ENCODE peak calls at places on chromosomes 13 and 19, in ten cellular contexts. One of them, this sample, is unnamed.

GRCh38 chr19:16571689-16572331 is 405 bp downstream of the SLC35E1 start:
- DNase-seq in CD8-positive, alpha-beta T cell: no peak
- DNase-seq in heart left ventricle: no peak
- DNase-seq in T follicular helper cell: no peak
- DNase-seq in GM04503: no peak
- DNase-seq in WTC11: peak
- DNase-seq in mucosa of descending colon: no peak
- DNase-seq in bronchial epithelial cell: peak
- DNase-seq in stimulated activated CD8-positive, alpha-beta memory T cell treated with anti-CD3 and anti-CD28 coated beads, Interleukin-2, amount 100 ng/mL, for 48 hours: no peak
- DNase-seq in naive B cell: no peak
- DNase-seq in this sample: peak

GRCh38 chr13:64457976-64458375 is 2772.2 kb downstream of the PCDH9 start:
- DNase-seq in CD8-positive, alpha-beta T cell: no peak
- DNase-seq in stimulated activated CD8-positive, alpha-beta memory T cell treated with anti-CD3 and anti-CD28 coated beads, Interleukin-2, amount 100 ng/mL, for 48 hours: no peak
- DNase-seq in GM04503: no peak
- DNase-seq in T follicular helper cell: no peak
- DNase-seq in naive B cell: no peak
- DNase-seq in bronchial epithelial cell: no peak
- DNase-seq in heart left ventricle: no peak
- DNase-seq in mucosa of descending colon: no peak
- DNase-seq in WTC11: no peak
- DNase-seq in this sample: no peak

GRCh38 chr19:38209152-38209551 is 14.9 kb downstream of the DPF1 start:
- DNase-seq in T follicular helper cell: no peak
- DNase-seq in stimulated activated CD8-positive, alpha-beta memory T cell treated with anti-CD3 and anti-CD28 coated beads, Interleukin-2, amount 100 ng/mL, for 48 hours: no peak
- DNase-seq in naive B cell: no peak
- DNase-seq in GM04503: no peak
- DNase-seq in WTC11: no peak
- DNase-seq in heart left ventricle: no peak
- DNase-seq in mucosa of descending colon: no peak
- DNase-seq in CD8-positive, alpha-beta T cell: no peak
- DNase-seq in bronchial epithelial cell: no peak
- DNase-seq in this sample: no peak

GRCh38 chr13:37701972-37702371 is 103.4 kb upstream of the POSTN start:
- DNase-seq in WTC11: no peak
- DNase-seq in T follicular helper cell: no peak
- DNase-seq in CD8-positive, alpha-beta T cell: no peak
- DNase-seq in mucosa of descending colon: no peak
- DNase-seq in naive B cell: no peak
- DNase-seq in bronchial epithelial cell: peak
- DNase-seq in stimulated activated CD8-positive, alpha-beta memory T cell treated with anti-CD3 and anti-CD28 coated beads, Interleukin-2, amount 100 ng/mL, for 48 hours: no peak
- DNase-seq in GM04503: peak
- DNase-seq in heart left ventricle: no peak
- DNase-seq in this sample: peak

GRCh38 chr19:14525729-14526128 is 3.7 kb upstream of the TECR start:
- DNase-seq in T follicular helper cell: no peak
- DNase-seq in bronchial epithelial cell: peak
- DNase-seq in CD8-positive, alpha-beta T cell: no peak
- DNase-seq in heart left ventricle: no peak
- DNase-seq in stimulated activated CD8-positive, alpha-beta memory T cell treated with anti-CD3 and anti-CD28 coated beads, Interleukin-2, amount 100 ng/mL, for 48 hours: no peak
- DNase-seq in naive B cell: no peak
- DNase-seq in mucosa of descending colon: no peak
- DNase-seq in WTC11: no peak
- DNase-seq in GM04503: no peak
- DNase-seq in this sample: no peak

GRCh38 chr13:99655351-99656091 is 154.2 kb downstream of the TM9SF2 start:
- DNase-seq in heart left ventricle: no peak
- DNase-seq in mucosa of descending colon: no peak
- DNase-seq in bronchial epithelial cell: peak
- DNase-seq in GM04503: no peak
- DNase-seq in stimulated activated CD8-positive, alpha-beta memory T cell treated with anti-CD3 and anti-CD28 coated beads, Interleukin-2, amount 100 ng/mL, for 48 hours: peak
- DNase-seq in T follicular helper cell: no peak
- DNase-seq in WTC11: no peak
- DNase-seq in naive B cell: no peak
- DNase-seq in CD8-positive, alpha-beta T cell: no peak
- DNase-seq in this sample: peak

GRCh38 chr19:708154-709141 is at the start of gene PALM:
- DNase-seq in naive B cell: no peak
- DNase-seq in T follicular helper cell: no peak
- DNase-seq in CD8-positive, alpha-beta T cell: no peak
- DNase-seq in heart left ventricle: peak
- DNase-seq in mucosa of descending colon: no peak
- DNase-seq in stimulated activated CD8-positive, alpha-beta memory T cell treated with anti-CD3 and anti-CD28 coated beads, Interleukin-2, amount 100 ng/mL, for 48 hours: no peak
- DNase-seq in GM04503: no peak
- DNase-seq in WTC11: peak
- DNase-seq in bronchial epithelial cell: no peak
- DNase-seq in this sample: peak

GRCh38 chr19:3046621-3047306 is 15.5 kb downstream of the TLE5 start:
- DNase-seq in stimulated activated CD8-positive, alpha-beta memory T cell treated with anti-CD3 and anti-CD28 coated beads, Interleukin-2, amount 100 ng/mL, for 48 hours: no peak
- DNase-seq in T follicular helper cell: no peak
- DNase-seq in WTC11: no peak
- DNase-seq in mucosa of descending colon: no peak
- DNase-seq in CD8-positive, alpha-beta T cell: no peak
- DNase-seq in bronchial epithelial cell: no peak
- DNase-seq in heart left ventricle: no peak
- DNase-seq in naive B cell: no peak
- DNase-seq in GM04503: no peak
- DNase-seq in this sample: no peak

GRCh38 chr13:95457294-95457693 is 95.2 kb upstream of the CLDN10 start:
- DNase-seq in naive B cell: no peak
- DNase-seq in T follicular helper cell: no peak
- DNase-seq in bronchial epithelial cell: no peak
- DNase-seq in heart left ventricle: no peak
- DNase-seq in stimulated activated CD8-positive, alpha-beta memory T cell treated with anti-CD3 and anti-CD28 coated beads, Interleukin-2, amount 100 ng/mL, for 48 hours: no peak
- DNase-seq in mucosa of descending colon: no peak
- DNase-seq in WTC11: no peak
- DNase-seq in GM04503: no peak
- DNase-seq in CD8-positive, alpha-beta T cell: no peak
- DNase-seq in this sample: no peak

GRCh38 chr13:111909971-111910671 is 156.8 kb upstream of the SOX1 start:
- DNase-seq in GM04503: no peak
- DNase-seq in mucosa of descending colon: no peak
- DNase-seq in heart left ventricle: peak
- DNase-seq in bronchial epithelial cell: no peak
- DNase-seq in CD8-positive, alpha-beta T cell: peak
- DNase-seq in stimulated activated CD8-positive, alpha-beta memory T cell treated with anti-CD3 and anti-CD28 coated beads, Interleukin-2, amount 100 ng/mL, for 48 hours: no peak
- DNase-seq in T follicular helper cell: no peak
- DNase-seq in WTC11: no peak
- DNase-seq in naive B cell: no peak
- DNase-seq in this sample: no peak

GRCh38 chr13:46523972-46524737 is 28.8 kb upstream of the LRCH1 start:
- DNase-seq in WTC11: no peak
- DNase-seq in naive B cell: no peak
- DNase-seq in GM04503: no peak
- DNase-seq in stimulated activated CD8-positive, alpha-beta memory T cell treated with anti-CD3 and anti-CD28 coated beads, Interleukin-2, amount 100 ng/mL, for 48 hours: no peak
- DNase-seq in heart left ventricle: no peak
- DNase-seq in bronchial epithelial cell: no peak
- DNase-seq in CD8-positive, alpha-beta T cell: no peak
- DNase-seq in T follicular helper cell: no peak
- DNase-seq in mucosa of descending colon: no peak
- DNase-seq in this sample: peak

GRCh38 chr13:59103004-59103768 is 1060.5 kb downstream of the DIAPH3 start:
- DNase-seq in bronchial epithelial cell: no peak
- DNase-seq in GM04503: no peak
- DNase-seq in CD8-positive, alpha-beta T cell: no peak
- DNase-seq in mucosa of descending colon: no peak
- DNase-seq in heart left ventricle: no peak
- DNase-seq in T follicular helper cell: no peak
- DNase-seq in naive B cell: no peak
- DNase-seq in WTC11: no peak
- DNase-seq in stimulated activated CD8-positive, alpha-beta memory T cell treated with anti-CD3 and anti-CD28 coated beads, Interleukin-2, amount 100 ng/mL, for 48 hours: no peak
- DNase-seq in this sample: no peak

GRCh38 chr19:11324748-11325389 is 14.6 kb downstream of the RAB3D start:
- DNase-seq in WTC11: no peak
- DNase-seq in bronchial epithelial cell: no peak
- DNase-seq in T follicular helper cell: no peak
- DNase-seq in CD8-positive, alpha-beta T cell: no peak
- DNase-seq in mucosa of descending colon: no peak
- DNase-seq in GM04503: no peak
- DNase-seq in naive B cell: no peak
- DNase-seq in heart left ventricle: no peak
- DNase-seq in stimulated activated CD8-positive, alpha-beta memory T cell treated with anti-CD3 and anti-CD28 coated beads, Interleukin-2, amount 100 ng/mL, for 48 hours: no peak
- DNase-seq in this sample: no peak

GRCh38 chr19:40507892-40508291 is 41.1 kb downstream of the SPTBN4 start:
- DNase-seq in GM04503: no peak
- DNase-seq in heart left ventricle: no peak
- DNase-seq in CD8-positive, alpha-beta T cell: no peak
- DNase-seq in T follicular helper cell: no peak
- DNase-seq in naive B cell: no peak
- DNase-seq in mucosa of descending colon: no peak
- DNase-seq in WTC11: no peak
- DNase-seq in bronchial epithelial cell: no peak
- DNase-seq in stimulated activated CD8-positive, alpha-beta memory T cell treated with anti-CD3 and anti-CD28 coated beads, Interleukin-2, amount 100 ng/mL, for 48 hours: no peak
- DNase-seq in this sample: no peak

GRCh38 chr13:34364633-34365032 is 546.7 kb downstream of the RFC3 start:
- DNase-seq in mucosa of descending colon: no peak
- DNase-seq in naive B cell: no peak
- DNase-seq in bronchial epithelial cell: peak
- DNase-seq in CD8-positive, alpha-beta T cell: no peak
- DNase-seq in heart left ventricle: no peak
- DNase-seq in T follicular helper cell: no peak
- DNase-seq in GM04503: no peak
- DNase-seq in stimulated activated CD8-positive, alpha-beta memory T cell treated with anti-CD3 and anti-CD28 coated beads, Interleukin-2, amount 100 ng/mL, for 48 hours: no peak
- DNase-seq in WTC11: no peak
- DNase-seq in this sample: no peak

GRCh38 chr13:93963266-93964131 is 516.0 kb downstream of the DCT start:
- DNase-seq in CD8-positive, alpha-beta T cell: no peak
- DNase-seq in stimulated activated CD8-positive, alpha-beta memory T cell treated with anti-CD3 and anti-CD28 coated beads, Interleukin-2, amount 100 ng/mL, for 48 hours: no peak
- DNase-seq in T follicular helper cell: no peak
- DNase-seq in heart left ventricle: no peak
- DNase-seq in mucosa of descending colon: no peak
- DNase-seq in bronchial epithelial cell: peak
- DNase-seq in naive B cell: no peak
- DNase-seq in WTC11: no peak
- DNase-seq in GM04503: peak
- DNase-seq in this sample: peak

GRCh38 chr19:53906211-53907192 is 2.6 kb upstream of the CACNG7 start:
- DNase-seq in stimulated activated CD8-positive, alpha-beta memory T cell treated with anti-CD3 and anti-CD28 coated beads, Interleukin-2, amount 100 ng/mL, for 48 hours: peak
- DNase-seq in bronchial epithelial cell: no peak
- DNase-seq in WTC11: peak
- DNase-seq in mucosa of descending colon: peak
- DNase-seq in T follicular helper cell: peak
- DNase-seq in naive B cell: peak
- DNase-seq in CD8-positive, alpha-beta T cell: peak
- DNase-seq in heart left ventricle: peak
- DNase-seq in GM04503: no peak
- DNase-seq in this sample: peak

GRCh38 chr13:36858285-36858684 is 39.3 kb downstream of the RFXAP start:
- DNase-seq in GM04503: peak
- DNase-seq in stimulated activated CD8-positive, alpha-beta memory T cell treated with anti-CD3 and anti-CD28 coated beads, Interleukin-2, amount 100 ng/mL, for 48 hours: no peak
- DNase-seq in T follicular helper cell: no peak
- DNase-seq in WTC11: no peak
- DNase-seq in naive B cell: no peak
- DNase-seq in heart left ventricle: no peak
- DNase-seq in CD8-positive, alpha-beta T cell: no peak
- DNase-seq in mucosa of descending colon: peak
- DNase-seq in bronchial epithelial cell: peak
- DNase-seq in this sample: peak

GRCh38 chr19:46016426-46017094 is 6.3 kb downstream of the PGLYRP1 start:
- DNase-seq in naive B cell: peak
- DNase-seq in GM04503: no peak
- DNase-seq in mucosa of descending colon: peak
- DNase-seq in heart left ventricle: peak
- DNase-seq in WTC11: peak
- DNase-seq in CD8-positive, alpha-beta T cell: peak
- DNase-seq in bronchial epithelial cell: peak
- DNase-seq in stimulated activated CD8-positive, alpha-beta memory T cell treated with anti-CD3 and anti-CD28 coated beads, Interleukin-2, amount 100 ng/mL, for 48 hours: peak
- DNase-seq in T follicular helper cell: peak
- DNase-seq in this sample: peak

GRCh38 chr19:30425885-30426838 is 54.0 kb downstream of the ZNF536 start:
- DNase-seq in mucosa of descending colon: no peak
- DNase-seq in stimulated activated CD8-positive, alpha-beta memory T cell treated with anti-CD3 and anti-CD28 coated beads, Interleukin-2, amount 100 ng/mL, for 48 hours: no peak
- DNase-seq in WTC11: no peak
- DNase-seq in heart left ventricle: no peak
- DNase-seq in T follicular helper cell: no peak
- DNase-seq in naive B cell: no peak
- DNase-seq in GM04503: no peak
- DNase-seq in bronchial epithelial cell: no peak
- DNase-seq in CD8-positive, alpha-beta T cell: no peak
- DNase-seq in this sample: no peak

GRCh38 chr13:32426981-32427851 is 714 bp downstream of the N4BP2L1 start:
- DNase-seq in CD8-positive, alpha-beta T cell: peak
- DNase-seq in mucosa of descending colon: peak
- DNase-seq in stimulated activated CD8-positive, alpha-beta memory T cell treated with anti-CD3 and anti-CD28 coated beads, Interleukin-2, amount 100 ng/mL, for 48 hours: peak
- DNase-seq in naive B cell: peak
- DNase-seq in heart left ventricle: peak
- DNase-seq in GM04503: no peak
- DNase-seq in WTC11: peak
- DNase-seq in T follicular helper cell: peak
- DNase-seq in bronchial epithelial cell: no peak
- DNase-seq in this sample: no peak

GRCh38 chr19:42290523-42291436 is 11.2 kb upstream of the PRR19 start:
- DNase-seq in T follicular helper cell: peak
- DNase-seq in bronchial epithelial cell: no peak
- DNase-seq in GM04503: no peak
- DNase-seq in mucosa of descending colon: no peak
- DNase-seq in stimulated activated CD8-positive, alpha-beta memory T cell treated with anti-CD3 and anti-CD28 coated beads, Interleukin-2, amount 100 ng/mL, for 48 hours: peak
- DNase-seq in naive B cell: peak
- DNase-seq in heart left ventricle: no peak
- DNase-seq in CD8-positive, alpha-beta T cell: peak
- DNase-seq in WTC11: no peak
- DNase-seq in this sample: no peak

GRCh38 chr19:50564229-50565105 is 3.8 kb downstream of the LRRC4B start:
- DNase-seq in mucosa of descending colon: no peak
- DNase-seq in heart left ventricle: no peak
- DNase-seq in stimulated activated CD8-positive, alpha-beta memory T cell treated with anti-CD3 and anti-CD28 coated beads, Interleukin-2, amount 100 ng/mL, for 48 hours: no peak
- DNase-seq in naive B cell: no peak
- DNase-seq in GM04503: no peak
- DNase-seq in CD8-positive, alpha-beta T cell: no peak
- DNase-seq in WTC11: no peak
- DNase-seq in bronchial epithelial cell: no peak
- DNase-seq in T follicular helper cell: no peak
- DNase-seq in this sample: no peak

GRCh38 chr13:27130223-27131015 is 41.2 kb downstream of the USP12 start:
- DNase-seq in bronchial epithelial cell: peak
- DNase-seq in GM04503: no peak
- DNase-seq in mucosa of descending colon: no peak
- DNase-seq in stimulated activated CD8-positive, alpha-beta memory T cell treated with anti-CD3 and anti-CD28 coated beads, Interleukin-2, amount 100 ng/mL, for 48 hours: no peak
- DNase-seq in WTC11: no peak
- DNase-seq in T follicular helper cell: no peak
- DNase-seq in naive B cell: no peak
- DNase-seq in heart left ventricle: no peak
- DNase-seq in CD8-positive, alpha-beta T cell: no peak
- DNase-seq in this sample: peak

GRCh38 chr13:48400090-48400694 is 12.7 kb downstream of the LPAR6 start:
- DNase-seq in WTC11: no peak
- DNase-seq in mucosa of descending colon: no peak
- DNase-seq in heart left ventricle: no peak
- DNase-seq in naive B cell: no peak
- DNase-seq in CD8-positive, alpha-beta T cell: no peak
- DNase-seq in bronchial epithelial cell: peak
- DNase-seq in T follicular helper cell: no peak
- DNase-seq in GM04503: no peak
- DNase-seq in stimulated activated CD8-positive, alpha-beta memory T cell treated with anti-CD3 and anti-CD28 coated beads, Interleukin-2, amount 100 ng/mL, for 48 hours: no peak
- DNase-seq in this sample: peak

GRCh38 chr13:20465218-20465879 is 60.3 kb downstream of the CRYL1 start:
- DNase-seq in heart left ventricle: no peak
- DNase-seq in mucosa of descending colon: peak
- DNase-seq in WTC11: no peak
- DNase-seq in CD8-positive, alpha-beta T cell: no peak
- DNase-seq in bronchial epithelial cell: peak
- DNase-seq in naive B cell: no peak
- DNase-seq in stimulated activated CD8-positive, alpha-beta memory T cell treated with anti-CD3 and anti-CD28 coated beads, Interleukin-2, amount 100 ng/mL, for 48 hours: no peak
- DNase-seq in GM04503: no peak
- DNase-seq in T follicular helper cell: no peak
- DNase-seq in this sample: peak

GRCh38 chr13:111314852-111315251 is 5.6 kb upstream of the TEX29 start:
- DNase-seq in heart left ventricle: no peak
- DNase-seq in WTC11: no peak
- DNase-seq in T follicular helper cell: no peak
- DNase-seq in stimulated activated CD8-positive, alpha-beta memory T cell treated with anti-CD3 and anti-CD28 coated beads, Interleukin-2, amount 100 ng/mL, for 48 hours: no peak
- DNase-seq in mucosa of descending colon: no peak
- DNase-seq in bronchial epithelial cell: no peak
- DNase-seq in GM04503: no peak
- DNase-seq in naive B cell: no peak
- DNase-seq in CD8-positive, alpha-beta T cell: no peak
- DNase-seq in this sample: no peak

GRCh38 chr13:50124536-50125305 is 109.5 kb downstream of the KCNRG start:
- DNase-seq in T follicular helper cell: peak
- DNase-seq in naive B cell: peak
- DNase-seq in stimulated activated CD8-positive, alpha-beta memory T cell treated with anti-CD3 and anti-CD28 coated beads, Interleukin-2, amount 100 ng/mL, for 48 hours: peak
- DNase-seq in WTC11: peak
- DNase-seq in GM04503: no peak
- DNase-seq in CD8-positive, alpha-beta T cell: peak
- DNase-seq in bronchial epithelial cell: peak
- DNase-seq in mucosa of descending colon: peak
- DNase-seq in heart left ventricle: peak
- DNase-seq in this sample: peak